ENCODE peak calls at places on chromosome 14, in nine cellular contexts. O is mesendoderm, A is neural progenitor cell, L is IMR-90, V is HCT116, X is OCI-LY7, N is fibroblast of lung, P is GM23248, W is mammary epithelial cell. C is an unnamed sample.

GRCh38 chr14:101188571-101188915 is 285.0 kb upstream of the RTL1 start:
- DNase-seq in O (no peak), A (no peak), L (no peak), V (no peak), X (no peak), N (no peak), P (no peak), W (no peak), C (no peak)

GRCh38 chr14:89485264-89485663 is 68.2 kb upstream of the FOXN3 start:
- DNase-seq in O (no peak), A (no peak), L (no peak), V (no peak), X (no peak), N (no peak), P (no peak), W (no peak), C (peak)

GRCh38 chr14:51089278-51089677 is 5.6 kb downstream of the TRIM9 start:
- DNase-seq in O (no peak), A (no peak), L (no peak), V (no peak), X (no peak), N (no peak), P (no peak), W (no peak), C (no peak)

GRCh38 chr14:88986146-88986841 is 161.8 kb downstream of the TTC8 start:
- DNase-seq in O (no peak), A (no peak), L (peak), V (peak), X (no peak), N (peak), P (peak), W (peak), C (peak)

GRCh38 chr14:63214417-63215196 is 10.4 kb downstream of the RHOJ start:
- DNase-seq in O (no peak), A (no peak), L (no peak), V (no peak), X (no peak), N (peak), P (no peak), W (no peak), C (no peak)

GRCh38 chr14:102215071-102215470 is 75.4 kb downstream of the WDR20 start:
- DNase-seq in O (no peak), A (no peak), L (peak), V (no peak), X (no peak), N (peak), P (peak), W (no peak), C (peak)

GRCh38 chr14:76917158-76917596 is 91.0 kb downstream of the LRRC74A start:
- DNase-seq in O (peak), A (peak), L (peak), V (peak), X (peak), N (peak), P (peak), W (peak), C (peak)

GRCh38 chr14:52307870-52308269 is 6.2 kb upstream of the PTGER2 start:
- DNase-seq in O (no peak), A (no peak), L (no peak), V (no peak), X (no peak), N (no peak), P (peak), W (no peak), C (no peak)

GRCh38 chr14:39212034-39212433 is 21.7 kb upstream of the MIA2 start:
- DNase-seq in O (no peak), A (no peak), L (no peak), V (no peak), X (no peak), N (no peak), P (no peak), W (peak), C (peak)

GRCh38 chr14:29089849-29090248 is 323.3 kb downstream of the FOXG1 start:
- DNase-seq in O (no peak), A (no peak), L (no peak), V (no peak), X (no peak), N (no peak), P (no peak), W (no peak), C (no peak)

GRCh38 chr14:51109651-51110050 is 14.7 kb upstream of the TRIM9 start:
- DNase-seq in O (no peak), A (no peak), L (no peak), V (no peak), X (no peak), N (no peak), P (no peak), W (no peak), C (no peak)

GRCh38 chr14:72169521-72169920 is 237.3 kb downstream of the RGS6 start:
- DNase-seq in O (peak), A (no peak), L (no peak), V (peak), X (peak), N (no peak), P (no peak), W (no peak), C (no peak)

GRCh38 chr14:65462411-65462810 is 49.9 kb downstream of the FUT8 start:
- DNase-seq in O (no peak), A (no peak), L (peak), V (no peak), X (no peak), N (peak), P (peak), W (peak), C (peak)

GRCh38 chr14:36658091-36659009 is 3.3 kb upstream of the PAX9 start:
- DNase-seq in O (no peak), A (peak), L (no peak), V (no peak), X (no peak), N (no peak), P (peak), W (no peak), C (no peak)

DNA sequence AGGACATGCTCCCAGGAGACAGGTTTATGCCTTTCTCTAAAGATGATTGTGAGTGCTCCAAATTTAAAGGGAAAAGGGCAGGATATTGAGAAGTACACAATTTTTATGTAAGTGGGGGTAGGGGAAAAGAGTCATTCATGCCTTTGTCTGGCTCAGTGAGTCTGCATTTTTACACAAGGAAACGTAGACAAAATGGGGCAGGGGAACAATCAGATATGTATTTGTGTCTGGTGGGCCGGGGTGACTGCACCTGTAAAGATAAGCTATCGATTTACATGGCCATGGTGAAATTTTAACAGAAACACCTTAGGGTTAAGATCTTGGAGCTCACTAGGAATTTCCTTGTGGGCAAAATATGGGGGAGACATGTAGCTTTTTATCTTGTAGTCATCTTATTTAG is 123.6 kb downstream of the VRK1 start:
- DNase-seq in O (no peak), A (no peak), L (no peak), V (no peak), X (no peak), N (no peak), P (no peak), W (no peak), C (no peak)
- H3K4me2 ChIP-seq in O (no peak), A (no peak), L (no peak), V (no peak), X (no peak), N (no peak), P (no peak), W (no peak), C (no peak)

DNA sequence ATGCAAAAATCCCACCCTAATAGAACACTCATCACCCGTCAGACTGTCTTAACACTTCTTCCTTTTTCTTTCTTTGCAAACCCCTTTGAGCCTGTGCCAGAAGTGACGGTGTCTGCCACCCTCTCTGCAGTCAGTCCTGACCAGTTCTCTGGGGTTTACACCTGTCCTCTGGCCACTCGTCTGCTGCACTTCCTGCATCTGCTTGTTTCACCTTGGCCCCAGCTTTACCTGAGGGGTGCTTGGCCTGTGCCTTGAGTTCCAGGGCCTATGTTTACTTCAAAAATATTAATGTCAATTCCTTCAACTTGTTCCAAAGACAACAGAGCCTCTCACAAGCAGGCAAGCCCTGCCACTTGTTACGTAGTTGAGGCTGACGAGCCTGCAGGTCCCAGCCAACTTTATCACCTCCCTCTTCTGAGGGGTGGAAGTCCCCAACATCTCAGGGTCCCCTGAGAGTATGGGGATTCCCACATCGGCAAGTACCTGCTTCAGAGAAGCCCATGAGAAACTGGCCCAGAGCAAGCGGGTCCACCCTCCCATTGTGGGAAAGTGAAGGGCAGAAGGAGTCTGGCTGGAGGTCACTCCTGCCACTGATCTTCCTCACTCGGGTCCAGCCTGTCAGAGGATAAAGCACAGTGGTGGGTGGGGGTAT is 205.4 kb downstream of the DAD1 start:
- DNase-seq in O (no peak), A (no peak), L (no peak), V (no peak), X (peak), N (no peak), P (no peak), W (no peak), C (no peak)
- H3K4me2 ChIP-seq in O (no peak), A (no peak), L (no peak), V (no peak), X (peak), N (no peak), P (no peak), W (no peak), C (no peak)

DNA sequence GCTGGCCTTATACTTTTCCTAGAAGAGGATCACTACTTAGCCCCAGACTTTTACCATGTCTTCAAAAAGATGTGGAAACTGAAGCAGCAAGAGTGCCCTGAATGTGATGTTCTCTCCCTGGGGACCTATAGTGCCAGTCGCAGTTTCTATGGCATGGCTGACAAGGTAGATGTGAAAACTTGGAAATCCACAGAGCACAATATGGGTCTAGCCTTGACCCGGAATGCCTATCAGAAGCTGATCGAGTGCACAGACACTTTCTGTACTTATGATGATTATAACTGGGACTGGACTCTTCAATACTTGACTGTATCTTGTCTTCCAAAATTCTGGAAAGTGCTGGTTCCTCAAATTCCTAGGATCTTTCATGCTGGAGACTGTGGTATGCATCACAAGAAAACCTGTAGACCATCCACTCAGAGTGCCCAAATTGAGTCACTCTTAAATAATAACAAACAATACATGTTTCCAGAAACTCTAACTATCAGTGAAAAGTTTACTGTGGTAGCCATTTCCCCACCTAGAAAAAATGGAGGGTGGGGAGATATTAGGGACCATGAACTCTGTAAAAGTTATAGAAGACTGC is 1.5 kb downstream of the MGAT2 start:
- DNase-seq in O (no peak), A (no peak), L (no peak), V (no peak), X (no peak), N (no peak), P (peak), W (no peak), C (peak)
- H3K4me2 ChIP-seq in O (peak), A (peak), L (peak), V (peak), X (peak), N (peak), P (peak), W (peak), C (peak)

GRCh38 chr14:35367056-35367372 is 37.5 kb downstream of the NFKBIA start:
- DNase-seq in O (no peak), A (no peak), L (no peak), V (no peak), X (no peak), N (no peak), P (no peak), W (no peak), C (no peak)

GRCh38 chr14:35366048-35366428 is 38.5 kb downstream of the NFKBIA start:
- DNase-seq in O (no peak), A (no peak), L (peak), V (no peak), X (no peak), N (peak), P (peak), W (no peak), C (peak)

GRCh38 chr14:35362911-35363374 is 41.6 kb downstream of the NFKBIA start:
- DNase-seq in O (no peak), A (no peak), L (peak), V (no peak), X (no peak), N (peak), P (no peak), W (no peak), C (no peak)

GRCh38 chr14:35366521-35366976 is 38.0 kb downstream of the NFKBIA start:
- DNase-seq in O (no peak), A (no peak), L (no peak), V (no peak), X (no peak), N (no peak), P (no peak), W (no peak), C (no peak)

GRCh38 chr14:35365130-35366047 is 39.2 kb downstream of the NFKBIA start:
- DNase-seq in O (peak), A (no peak), L (peak), V (peak), X (no peak), N (peak), P (peak), W (peak), C (peak)
- H3K4me2 ChIP-seq in O (no peak), A (no peak), L (peak), V (peak), X (no peak), N (no peak), P (peak), W (peak), C (peak)

GRCh38 chr14:74501135-74501614 is 7.6 kb downstream of the ISCA2 start:
- DNase-seq in O (peak), A (peak), L (peak), V (no peak), X (peak), N (peak), P (peak), W (peak), C (peak)

GRCh38 chr14:74502236-74503019 is 8.9 kb downstream of the ISCA2 start:
- DNase-seq in O (peak), A (peak), L (peak), V (no peak), X (peak), N (peak), P (peak), W (peak), C (peak)

GRCh38 chr14:74503256-74503972 is 9.8 kb downstream of the ISCA2 start:
- DNase-seq in O (no peak), A (no peak), L (no peak), V (no peak), X (no peak), N (no peak), P (no peak), W (no peak), C (no peak)

GRCh38 chr14:74500417-74501134 is 7.0 kb downstream of the ISCA2 start:
- DNase-seq in O (peak), A (peak), L (no peak), V (no peak), X (no peak), N (no peak), P (no peak), W (no peak), C (no peak)

DNA sequence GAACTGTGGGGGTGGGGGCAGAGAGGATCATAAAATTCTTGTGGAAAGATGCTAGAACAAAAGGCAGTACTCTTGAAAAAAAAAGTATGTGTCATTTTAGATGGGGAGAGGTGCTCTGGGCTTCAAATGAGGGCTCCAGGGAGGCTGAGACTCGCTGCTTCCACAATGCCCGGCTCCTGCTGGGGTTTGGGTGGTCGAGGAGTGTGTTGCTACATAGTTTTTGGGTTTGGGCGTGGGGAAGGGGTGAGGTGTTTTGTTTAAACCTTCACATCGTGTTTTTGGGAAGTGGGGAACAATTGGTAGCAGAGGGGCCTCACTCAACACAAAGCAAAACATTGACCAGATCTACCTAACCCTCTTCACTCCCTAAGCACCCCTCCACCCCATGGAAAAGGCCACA is 8.1 kb downstream of the ISCA2 start:
- DNase-seq in O (no peak), A (no peak), L (no peak), V (no peak), X (no peak), N (no peak), P (no peak), W (no peak), C (no peak)
- H3K4me2 ChIP-seq in O (no peak), A (peak), L (no peak), V (no peak), X (no peak), N (no peak), P (no peak), W (no peak), C (no peak)

GRCh38 chr14:75764022-75764421 is 103.0 kb downstream of the TTLL5 start:
- DNase-seq in O (no peak), A (no peak), L (no peak), V (no peak), X (no peak), N (no peak), P (no peak), W (no peak), C (no peak)

GRCh38 chr14:75770635-75771034 is 109.6 kb downstream of the TTLL5 start:
- DNase-seq in O (no peak), A (no peak), L (no peak), V (no peak), X (no peak), N (no peak), P (no peak), W (no peak), C (no peak)

GRCh38 chr14:75771614-75772013 is 110.6 kb downstream of the TTLL5 start:
- DNase-seq in O (no peak), A (no peak), L (no peak), V (no peak), X (no peak), N (no peak), P (no peak), W (no peak), C (no peak)

GRCh38 chr14:75769047-75769685 is 108.1 kb downstream of the TTLL5 start:
- DNase-seq in O (no peak), A (no peak), L (peak), V (no peak), X (no peak), N (no peak), P (peak), W (no peak), C (peak)
- H3K4me2 ChIP-seq in O (no peak), A (no peak), L (no peak), V (no peak), X (no peak), N (no peak), P (no peak), W (no peak), C (peak)

GRCh38 chr14:23465261-23465660 is 4.2 kb upstream of the NGDN start:
- DNase-seq in O (no peak), A (no peak), L (no peak), V (no peak), X (no peak), N (no peak), P (no peak), W (no peak), C (no peak)

GRCh38 chr14:23469127-23469905 is at the start of gene NGDN:
- DNase-seq in O (peak), A (peak), L (peak), V (peak), X (peak), N (peak), P (peak), W (peak), C (peak)

GRCh38 chr14:23468704-23469126 is 788 bp upstream of the NGDN start:
- DNase-seq in O (no peak), A (no peak), L (no peak), V (no peak), X (peak), N (no peak), P (no peak), W (no peak), C (no peak)

GRCh38 chr14:23469906-23470403 is 452 bp downstream of the NGDN start:
- DNase-seq in O (no peak), A (no peak), L (no peak), V (no peak), X (no peak), N (no peak), P (peak), W (no peak), C (no peak)

DNA sequence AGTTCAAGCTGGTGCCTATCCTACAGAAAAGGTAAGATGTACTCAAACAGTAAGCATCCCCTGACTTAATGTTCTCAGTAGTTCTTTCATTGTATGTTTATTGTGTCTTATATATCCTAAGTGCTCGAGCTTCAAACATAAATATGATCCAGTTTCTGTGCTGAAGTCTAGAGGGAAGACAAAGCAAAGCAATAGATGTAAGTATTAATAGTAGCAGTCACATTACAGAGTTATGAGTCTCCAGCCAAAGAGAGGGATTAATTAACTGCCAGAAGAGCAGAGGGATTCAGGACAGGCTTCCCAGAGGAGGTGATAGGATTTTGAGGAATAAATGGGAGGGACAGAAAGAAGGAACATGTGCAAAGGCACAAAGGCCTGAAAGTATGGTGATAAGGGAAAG is 1.4 kb downstream of the NGDN start:
- DNase-seq in O (no peak), A (no peak), L (no peak), V (no peak), X (no peak), N (no peak), P (no peak), W (no peak), C (no peak)
- H3K4me2 ChIP-seq in O (no peak), A (peak), L (no peak), V (peak), X (peak), N (no peak), P (peak), W (peak), C (peak)